ENCODE peak calls at places on chromosomes 11 and 22, in four cellular contexts. One of them, this sample, is unnamed.

GRCh38 chr11:80523057-80523456 is 1082.2 kb upstream of the TENM4 start:
- DNase-seq in right lobe of liver: no peak
- DNase-seq in SJSA1: no peak
- DNase-seq in brain microvascular endothelial cell: no peak
- DNase-seq in this sample: no peak

GRCh38 chr22:22830957-22831688 is 56.5 kb upstream of the IGLL5 start:
- DNase-seq in right lobe of liver: no peak
- DNase-seq in SJSA1: no peak
- DNase-seq in brain microvascular endothelial cell: no peak
- DNase-seq in this sample: no peak

GRCh38 chr11:56637500-56637899 is 4.7 kb downstream of the OR5AP2 start:
- DNase-seq in right lobe of liver: no peak
- DNase-seq in SJSA1: no peak
- DNase-seq in brain microvascular endothelial cell: no peak
- DNase-seq in this sample: no peak

GRCh38 chr11:114400974-114401223 is 433 bp downstream of the RBM7 start:
- DNase-seq in right lobe of liver: no peak
- DNase-seq in SJSA1: no peak
- DNase-seq in brain microvascular endothelial cell: no peak
- DNase-seq in this sample: no peak

GRCh38 chr11:75858613-75859012 is 43.6 kb downstream of the UVRAG start:
- DNase-seq in right lobe of liver: no peak
- DNase-seq in SJSA1: peak; percentile 3
- DNase-seq in brain microvascular endothelial cell: peak; percentile 20
- DNase-seq in this sample: no peak

GRCh38 chr22:50674606-50675552 is 2.3 kb downstream of the SHANK3 start:
- DNase-seq in right lobe of liver: no peak
- DNase-seq in SJSA1: no peak
- DNase-seq in brain microvascular endothelial cell: no peak
- DNase-seq in this sample: no peak

GRCh38 chr11:8459711-8460399 is 134.2 kb downstream of the STK33 start:
- DNase-seq in right lobe of liver: no peak
- DNase-seq in SJSA1: no peak
- DNase-seq in brain microvascular endothelial cell: no peak
- DNase-seq in this sample: no peak

GRCh38 chr11:1707751-1708150 is 10.8 kb downstream of the KRTAP5-6 start:
- DNase-seq in right lobe of liver: no peak
- DNase-seq in SJSA1: no peak
- DNase-seq in brain microvascular endothelial cell: no peak
- DNase-seq in this sample: no peak

GRCh38 chr11:34788642-34789041 is 127.5 kb downstream of the APIP start:
- DNase-seq in right lobe of liver: no peak
- DNase-seq in SJSA1: no peak
- DNase-seq in brain microvascular endothelial cell: no peak
- DNase-seq in this sample: no peak

GRCh38 chr11:78688460-78688859 is 113.8 kb upstream of the NARS2 start:
- DNase-seq in right lobe of liver: no peak
- DNase-seq in SJSA1: no peak
- DNase-seq in brain microvascular endothelial cell: no peak
- DNase-seq in this sample: no peak

GRCh38 chr11:83007909-83008580 is 63.7 kb downstream of the RAB30 start:
- DNase-seq in right lobe of liver: peak; percentile 84
- DNase-seq in SJSA1: no peak
- DNase-seq in brain microvascular endothelial cell: peak; percentile 45
- DNase-seq in this sample: peak; percentile 55

GRCh38 chr11:75654314-75654713 is 14.5 kb downstream of the MAP6 start:
- DNase-seq in right lobe of liver: no peak
- DNase-seq in SJSA1: no peak
- DNase-seq in brain microvascular endothelial cell: no peak
- DNase-seq in this sample: no peak

GRCh38 chr11:24623121-24623520 is 126.3 kb downstream of the LUZP2 start:
- DNase-seq in right lobe of liver: no peak
- DNase-seq in SJSA1: no peak
- DNase-seq in brain microvascular endothelial cell: no peak
- DNase-seq in this sample: no peak

DNA sequence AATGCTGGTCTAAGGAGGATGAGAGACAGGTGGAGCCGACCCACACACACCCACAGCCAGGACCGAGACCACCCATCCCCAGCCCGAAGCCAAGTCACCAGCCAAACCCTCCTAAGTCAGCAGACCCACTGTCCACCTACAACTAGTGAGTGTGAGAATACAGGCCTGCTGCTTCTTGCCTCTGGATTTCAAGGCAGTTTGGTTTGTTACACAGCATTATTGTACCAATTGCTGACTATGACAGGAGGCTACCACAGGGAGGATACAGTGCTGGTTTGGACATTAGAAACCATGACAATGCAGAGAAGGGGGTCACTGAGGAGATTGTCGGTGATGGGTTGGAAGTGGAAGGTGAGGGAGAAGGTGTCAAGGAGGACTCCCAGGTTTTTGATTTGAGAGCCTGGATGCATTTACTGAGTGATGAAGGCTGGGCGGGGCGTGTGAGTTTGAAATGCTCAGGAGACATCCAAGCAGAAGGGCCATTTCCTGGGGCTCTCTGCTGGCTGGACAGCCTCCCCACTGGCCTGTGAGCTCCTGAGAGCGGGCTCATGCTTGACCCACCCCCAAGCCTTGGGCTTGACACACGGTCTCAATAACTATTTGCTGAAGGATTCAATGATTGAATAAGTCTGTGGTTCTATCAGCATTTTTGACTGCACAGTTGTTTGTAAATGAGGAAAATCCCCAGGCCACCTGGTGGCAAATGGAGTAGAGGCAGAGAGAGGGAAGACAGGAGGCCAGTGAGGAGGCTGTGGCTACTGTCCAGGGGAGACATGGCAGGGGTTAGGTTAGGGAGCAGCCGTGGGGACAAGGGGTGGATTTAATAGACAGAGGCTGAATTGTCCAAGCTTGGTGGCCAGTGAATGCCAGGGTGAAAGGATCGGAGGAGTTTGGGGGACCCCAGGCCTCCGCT is 9.4 kb upstream of the SSTR3 start:
- DNase-seq in right lobe of liver: no peak
- DNase-seq in SJSA1: no peak
- DNase-seq in brain microvascular endothelial cell: no peak
- DNase-seq in this sample: no peak
- H3K27ac ChIP-seq in right lobe of liver: peak overlapping the region; percentile 40
- H3K27ac ChIP-seq in SJSA1: no peak overlapping the region
- H3K27ac ChIP-seq in brain microvascular endothelial cell: no peak overlapping the region
- H3K27ac ChIP-seq in this sample: no peak overlapping the region

DNA sequence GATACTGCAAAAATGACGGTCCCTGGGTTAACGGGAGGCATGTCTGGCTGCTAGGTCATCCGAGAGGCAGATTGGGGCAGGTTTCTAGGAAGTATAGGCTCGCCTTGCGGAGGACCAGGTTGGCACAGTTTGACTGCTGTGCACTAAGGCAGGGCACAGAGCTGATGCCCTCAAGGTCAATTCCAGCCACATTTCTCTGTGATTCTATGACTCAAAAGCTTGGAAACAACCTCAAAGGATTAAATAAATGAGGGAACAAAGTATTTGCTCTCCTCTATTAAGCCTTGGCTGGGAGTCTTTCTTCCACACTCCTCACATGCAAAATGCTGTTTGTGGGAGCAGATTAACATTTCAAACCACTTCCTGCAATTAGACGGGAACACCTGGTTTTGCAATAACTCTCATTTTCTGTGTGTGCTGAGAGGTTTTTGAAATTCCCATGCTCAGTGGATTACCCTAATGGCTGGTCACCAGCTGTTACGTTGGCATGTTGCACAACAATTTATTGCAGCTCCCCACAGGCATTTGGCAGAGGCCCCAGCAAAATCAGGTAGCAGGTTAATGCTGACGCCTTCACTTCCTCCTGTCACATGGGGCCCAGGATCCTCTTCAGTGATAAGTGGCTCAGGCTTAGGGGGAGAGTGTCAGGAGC is 61.0 kb upstream of the PLET1 start:
- DNase-seq in right lobe of liver: peak; percentile 92
- DNase-seq in SJSA1: peak; percentile 26
- DNase-seq in brain microvascular endothelial cell: peak; percentile 32
- DNase-seq in this sample: peak; percentile 33
- H3K27ac ChIP-seq in right lobe of liver: peak overlapping the region; percentile 95
- H3K27ac ChIP-seq in SJSA1: no peak overlapping the region
- H3K27ac ChIP-seq in brain microvascular endothelial cell: no peak overlapping the region
- H3K27ac ChIP-seq in this sample: no peak overlapping the region

GRCh38 chr11:60530454-60530853 is 15.3 kb downstream of the MS4A13 start:
- DNase-seq in right lobe of liver: no peak
- DNase-seq in SJSA1: no peak
- DNase-seq in brain microvascular endothelial cell: peak; percentile 2
- DNase-seq in this sample: no peak
- H3K27ac ChIP-seq in right lobe of liver: no peak overlapping the region
- H3K27ac ChIP-seq in SJSA1: no peak overlapping the region
- H3K27ac ChIP-seq in brain microvascular endothelial cell: no peak overlapping the region
- H3K27ac ChIP-seq in this sample: no peak overlapping the region

GRCh38 chr22:19607198-19608113 is 83.2 kb upstream of the CLDN5 start:
- DNase-seq in right lobe of liver: peak; percentile 96
- DNase-seq in SJSA1: no peak
- DNase-seq in brain microvascular endothelial cell: no peak
- DNase-seq in this sample: no peak

GRCh38 chr22:19605508-19606331 is 81.5 kb upstream of the CLDN5 start:
- DNase-seq in right lobe of liver: peak; percentile 91
- DNase-seq in SJSA1: no peak
- DNase-seq in brain microvascular endothelial cell: no peak
- DNase-seq in this sample: no peak

GRCh38 chr22:19606332-19607197 is 82.4 kb upstream of the CLDN5 start:
- DNase-seq in right lobe of liver: no peak
- DNase-seq in SJSA1: no peak
- DNase-seq in brain microvascular endothelial cell: no peak
- DNase-seq in this sample: no peak

GRCh38 chr22:19603767-19604166 is 79.6 kb upstream of the CLDN5 start:
- DNase-seq in right lobe of liver: peak; percentile 69
- DNase-seq in SJSA1: no peak
- DNase-seq in brain microvascular endothelial cell: no peak
- DNase-seq in this sample: no peak

GRCh38 chr22:19604711-19605268 is 80.6 kb upstream of the CLDN5 start:
- DNase-seq in right lobe of liver: peak; percentile 89
- DNase-seq in SJSA1: no peak
- DNase-seq in brain microvascular endothelial cell: no peak
- DNase-seq in this sample: no peak
- H3K27ac ChIP-seq in right lobe of liver: peak overlapping the region; percentile 99
- H3K27ac ChIP-seq in SJSA1: no peak overlapping the region
- H3K27ac ChIP-seq in brain microvascular endothelial cell: no peak overlapping the region
- H3K27ac ChIP-seq in this sample: no peak overlapping the region

This sample was measured in left ventricle myocardium inferior.